ENCODE peak calls at places on chromosomes 6 and 20, in four cellular contexts. Q, J, T and K are unnamed samples.
A peak's percentile ranks its signal among the peaks of the same experiment; 100 is the strongest.

GRCh38 chr6:42131531-42131930 is 10.9 kb downstream of the C6orf132 start:
- DNase-seq in Q (peak; percentile 89), J (no peak), T (no peak), K (peak; percentile 82)

GRCh38 chr6:157647261-157647915 is 175.7 kb upstream of the SNX9 start:
- DNase-seq in Q (no peak), J (no peak), T (no peak), K (no peak)

GRCh38 chr6:167788531-167788903 is 38.2 kb upstream of the AFDN start:
- DNase-seq in Q (no peak), J (no peak), T (no peak), K (no peak)

GRCh38 chr6:107400748-107401147 is 58.6 kb downstream of the PDSS2 start:
- DNase-seq in Q (no peak), J (no peak), T (no peak), K (no peak)

GRCh38 chr20:63394069-63394468 is 32.9 kb upstream of the CHRNA4 start:
- DNase-seq in Q (no peak), J (no peak), T (no peak), K (no peak)

GRCh38 chr6:78611097-78611625 is 256.2 kb upstream of the IRAK1BP1 start:
- DNase-seq in Q (no peak), J (no peak), T (no peak), K (no peak)

GRCh38 chr6:76788154-76788553 is 675.1 kb downstream of the HTR1B start:
- DNase-seq in Q (no peak), J (no peak), T (no peak), K (no peak)

GRCh38 chr6:24547243-24547642 is 52.5 kb downstream of the ALDH5A1 start:
- DNase-seq in Q (no peak), J (peak; percentile 27), T (no peak), K (no peak)

GRCh38 chr20:58995461-58996225 is 11.4 kb downstream of the CTSZ start:
- DNase-seq in Q (no peak), J (no peak), T (no peak), K (no peak)

GRCh38 chr6:108844135-108844534 is 4.1 kb upstream of the ARMC2 start:
- DNase-seq in Q (no peak), J (no peak), T (no peak), K (no peak)

GRCh38 chr6:129882510-129883023 is 21.5 kb upstream of the TMEM244 start:
- DNase-seq in Q (no peak), J (no peak), T (no peak), K (no peak)

GRCh38 chr6:14925627-14926026 is 320.2 kb upstream of the JARID2 start:
- DNase-seq in Q (peak; percentile 85), J (no peak), T (no peak), K (no peak)

GRCh38 chr20:40470313-40471260 is 218.4 kb downstream of the MAFB start:
- DNase-seq in Q (no peak), J (no peak), T (no peak), K (no peak)

GRCh38 chr6:94045473-94045872 is 626.1 kb upstream of the EPHA7 start:
- DNase-seq in Q (no peak), J (no peak), T (no peak), K (no peak)

GRCh38 chr6:147547369-147547902 is 38.9 kb downstream of the SAMD5 start:
- DNase-seq in Q (no peak), J (no peak), T (no peak), K (no peak)

GRCh38 chr6:18126116-18126515 is 3.6 kb upstream of the NHLRC1 start:
- DNase-seq in Q (no peak), J (no peak), T (no peak), K (no peak)

GRCh38 chr20:36645353-36645752 is 643 bp downstream of the SLA2 start:
- DNase-seq in Q (no peak), J (no peak), T (no peak), K (no peak)

GRCh38 chr6:27260836-27261375 is 13.4 kb downstream of the PRSS16 start:
- DNase-seq in Q (no peak), J (no peak), T (no peak), K (no peak)

GRCh38 chr6:136503303-136503702 is 46.9 kb downstream of the MAP7 start:
- DNase-seq in Q (no peak), J (no peak), T (no peak), K (no peak)

GRCh38 chr20:1304711-1305515 is 24.0 kb downstream of the SDCBP2 start:
- DNase-seq in Q (no peak), J (no peak), T (no peak), K (no peak)

GRCh38 chr6:16238057-16238657 is at the start of gene GMPR:
- DNase-seq in Q (peak; percentile 39), J (peak; percentile 96), T (no peak), K (peak; percentile 81)

GRCh38 chr6:142030115-142030619 is 102.6 kb upstream of the GJE1 start:
- DNase-seq in Q (peak; percentile 76), J (peak; percentile 38), T (no peak), K (peak; percentile 51)
- H3K4me3 ChIP-seq in Q (peak overlapping the region; percentile 75), J (peak overlapping the region; percentile 50), T (no peak overlapping the region), K (peak overlapping the region; percentile 26)

GRCh38 chr6:3851839-3852238 is 2.7 kb downstream of the FAM50B start:
- DNase-seq in Q (no peak), J (no peak), T (no peak), K (no peak)

GRCh38 chr6:3856576-3856975 is 7.4 kb downstream of the FAM50B start:
- DNase-seq in Q (no peak), J (no peak), T (no peak), K (no peak)

GRCh38 chr6:3852391-3852790 is 3.2 kb downstream of the FAM50B start:
- DNase-seq in Q (no peak), J (no peak), T (no peak), K (no peak)

GRCh38 chr6:3857822-3858221 is 8.6 kb downstream of the FAM50B start:
- DNase-seq in Q (no peak), J (no peak), T (no peak), K (no peak)

GRCh38 chr6:3855866-3856265 is 6.7 kb downstream of the FAM50B start:
- DNase-seq in Q (no peak), J (no peak), T (no peak), K (no peak)
- H3K9me1 ChIP-seq in Q (no peaks in the 10 kb centered on the region), J (no peaks in the 10 kb centered on the region), T (no peaks in the 10 kb centered on the region), K (no peaks in the 10 kb centered on the region)

GRCh38 chr6:149328083-149328482 is 10.6 kb downstream of the TAB2 start:
- DNase-seq in Q (peak; percentile 12), J (no peak), T (no peak), K (no peak)
- H4K20me1 ChIP-seq in Q (peaks cover 81% of the 10 kb centered on the region), J (peaks cover 19% of the 10 kb centered on the region), T (no peaks in the 10 kb centered on the region), K (peaks cover 33% of the 10 kb centered on the region)

GRCh38 chr6:125370343-125370742 is 68.6 kb upstream of the HDDC2 start:
- DNase-seq in Q (no peak), J (no peak), T (no peak), K (no peak)
- H3K4me3 ChIP-seq in Q (no peak overlapping the region), J (no peak overlapping the region), T (no peak overlapping the region), K (no peak overlapping the region)

DNA sequence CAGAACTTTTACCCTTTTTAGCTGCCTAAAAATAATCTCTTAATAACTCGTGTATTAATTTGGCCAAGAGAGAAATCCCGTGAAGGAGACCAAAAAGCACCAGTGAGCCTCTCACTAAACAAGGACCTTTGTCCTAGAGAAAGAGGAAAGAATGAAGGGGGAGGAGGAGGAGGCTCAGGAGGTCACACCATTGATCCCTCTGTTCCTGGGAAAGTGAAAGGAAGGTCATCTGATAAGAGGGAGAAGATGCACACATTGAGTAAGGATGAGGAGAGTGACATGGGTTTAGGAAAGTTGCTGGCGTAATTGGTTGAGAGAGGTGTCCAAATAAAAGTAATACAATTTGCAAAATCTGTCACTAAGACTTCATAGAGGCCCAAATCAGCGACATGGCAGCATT is 49.2 kb downstream of the HLA-DPB1 start:
- DNase-seq in Q (no peak), J (no peak), T (no peak), K (no peak)
- H3K9me1 ChIP-seq in Q (no peaks in the 10 kb centered on the region), J (no peaks in the 10 kb centered on the region), T (no peaks in the 10 kb centered on the region), K (no peaks in the 10 kb centered on the region)